ENCODE peak calls at places on chromosomes 2 and 18, in ten cellular contexts. One of them, this sample, is unnamed. For H3K36me3, the result is how much of the 10 kb centered on the place peaks cover.

GRCh38 chr2:42087137-42087856 is 39.5 kb downstream of the PKDCC start:
- DNase-seq in kidney epithelial cell: no peak
- DNase-seq in body of pancreas: no peak
- DNase-seq in mammary epithelial cell: no peak
- DNase-seq in adrenal gland: no peak
- DNase-seq in WERI-Rb-1: no peak
- DNase-seq in spleen: no peak
- DNase-seq in IMR-90: no peak
- DNase-seq in right lobe of liver: no peak
- DNase-seq in cardiac muscle cell: no peak
- DNase-seq in this sample: no peak

GRCh38 chr2:108270768-108271506 is 17.8 kb upstream of the SULT1C2 start:
- DNase-seq in body of pancreas: no peak
- DNase-seq in mammary epithelial cell: no peak
- DNase-seq in spleen: no peak
- DNase-seq in WERI-Rb-1: no peak
- DNase-seq in adrenal gland: no peak
- DNase-seq in kidney epithelial cell: no peak
- DNase-seq in cardiac muscle cell: no peak
- DNase-seq in IMR-90: no peak
- DNase-seq in right lobe of liver: peak
- DNase-seq in this sample: no peak

GRCh38 chr18:25798026-25798537 is 292.3 kb downstream of the SS18 start:
- DNase-seq in mammary epithelial cell: no peak
- DNase-seq in right lobe of liver: no peak
- DNase-seq in spleen: no peak
- DNase-seq in cardiac muscle cell: no peak
- DNase-seq in kidney epithelial cell: no peak
- DNase-seq in IMR-90: peak
- DNase-seq in adrenal gland: no peak
- DNase-seq in body of pancreas: no peak
- DNase-seq in WERI-Rb-1: no peak
- DNase-seq in this sample: no peak

GRCh38 chr2:68716948-68717661 is 17.5 kb upstream of the ARHGAP25 start:
- DNase-seq in WERI-Rb-1: no peak
- DNase-seq in mammary epithelial cell: no peak
- DNase-seq in right lobe of liver: no peak
- DNase-seq in adrenal gland: no peak
- DNase-seq in kidney epithelial cell: no peak
- DNase-seq in body of pancreas: no peak
- DNase-seq in cardiac muscle cell: no peak
- DNase-seq in spleen: no peak
- DNase-seq in IMR-90: no peak
- DNase-seq in this sample: no peak

GRCh38 chr2:33372940-33373553 is 103.4 kb upstream of the RASGRP3 start:
- DNase-seq in WERI-Rb-1: peak
- DNase-seq in cardiac muscle cell: peak
- DNase-seq in mammary epithelial cell: peak
- DNase-seq in body of pancreas: peak
- DNase-seq in kidney epithelial cell: no peak
- DNase-seq in IMR-90: peak
- DNase-seq in adrenal gland: no peak
- DNase-seq in spleen: no peak
- DNase-seq in right lobe of liver: no peak
- DNase-seq in this sample: peak

GRCh38 chr2:37618326-37618725 is 53.1 kb downstream of the CDC42EP3 start:
- DNase-seq in body of pancreas: no peak
- DNase-seq in mammary epithelial cell: no peak
- DNase-seq in cardiac muscle cell: no peak
- DNase-seq in IMR-90: no peak
- DNase-seq in adrenal gland: no peak
- DNase-seq in kidney epithelial cell: no peak
- DNase-seq in WERI-Rb-1: no peak
- DNase-seq in spleen: no peak
- DNase-seq in right lobe of liver: no peak
- DNase-seq in this sample: no peak

GRCh38 chr2:241122376-241123002 is 20.4 kb upstream of the MTERF4 start:
- DNase-seq in adrenal gland: no peak
- DNase-seq in IMR-90: no peak
- DNase-seq in kidney epithelial cell: no peak
- DNase-seq in mammary epithelial cell: no peak
- DNase-seq in WERI-Rb-1: no peak
- DNase-seq in cardiac muscle cell: no peak
- DNase-seq in spleen: no peak
- DNase-seq in body of pancreas: no peak
- DNase-seq in right lobe of liver: peak
- DNase-seq in this sample: no peak

GRCh38 chr2:109150559-109150958 is 21.6 kb downstream of the SH3RF3 start:
- DNase-seq in kidney epithelial cell: no peak
- DNase-seq in adrenal gland: no peak
- DNase-seq in cardiac muscle cell: no peak
- DNase-seq in mammary epithelial cell: no peak
- DNase-seq in body of pancreas: no peak
- DNase-seq in WERI-Rb-1: no peak
- DNase-seq in IMR-90: no peak
- DNase-seq in spleen: no peak
- DNase-seq in right lobe of liver: no peak
- DNase-seq in this sample: no peak

GRCh38 chr18:36809590-36810381 is 19.0 kb downstream of the TPGS2 start:
- DNase-seq in kidney epithelial cell: no peak
- DNase-seq in WERI-Rb-1: peak
- DNase-seq in adrenal gland: peak
- DNase-seq in right lobe of liver: no peak
- DNase-seq in body of pancreas: peak
- DNase-seq in mammary epithelial cell: peak
- DNase-seq in cardiac muscle cell: peak
- DNase-seq in IMR-90: peak
- DNase-seq in spleen: no peak
- DNase-seq in this sample: peak

GRCh38 chr2:85893428-85894258 is 4.9 kb upstream of the ST3GAL5 start:
- DNase-seq in mammary epithelial cell: peak
- DNase-seq in WERI-Rb-1: no peak
- DNase-seq in adrenal gland: no peak
- DNase-seq in kidney epithelial cell: no peak
- DNase-seq in spleen: no peak
- DNase-seq in body of pancreas: no peak
- DNase-seq in right lobe of liver: no peak
- DNase-seq in cardiac muscle cell: no peak
- DNase-seq in IMR-90: peak
- DNase-seq in this sample: no peak

GRCh38 chr2:65294701-65295100 is 67.1 kb downstream of the ACTR2 start:
- DNase-seq in right lobe of liver: no peak
- DNase-seq in mammary epithelial cell: no peak
- DNase-seq in adrenal gland: no peak
- DNase-seq in IMR-90: no peak
- DNase-seq in kidney epithelial cell: no peak
- DNase-seq in cardiac muscle cell: no peak
- DNase-seq in spleen: no peak
- DNase-seq in WERI-Rb-1: no peak
- DNase-seq in body of pancreas: no peak
- DNase-seq in this sample: no peak

GRCh38 chr2:112640800-112641675 is 4.7 kb upstream of the SLC20A1 start:
- DNase-seq in WERI-Rb-1: no peak
- DNase-seq in kidney epithelial cell: no peak
- DNase-seq in mammary epithelial cell: peak
- DNase-seq in IMR-90: peak
- DNase-seq in cardiac muscle cell: no peak
- DNase-seq in spleen: no peak
- DNase-seq in body of pancreas: no peak
- DNase-seq in adrenal gland: peak
- DNase-seq in right lobe of liver: no peak
- DNase-seq in this sample: no peak

GRCh38 chr2:223648755-223649154 is 46.6 kb upstream of the SCG2 start:
- DNase-seq in mammary epithelial cell: no peak
- DNase-seq in body of pancreas: no peak
- DNase-seq in cardiac muscle cell: no peak
- DNase-seq in WERI-Rb-1: no peak
- DNase-seq in adrenal gland: no peak
- DNase-seq in IMR-90: no peak
- DNase-seq in right lobe of liver: no peak
- DNase-seq in kidney epithelial cell: no peak
- DNase-seq in spleen: no peak
- DNase-seq in this sample: no peak

GRCh38 chr2:173880561-173880960 is 84.6 kb downstream of the SP3 start:
- DNase-seq in cardiac muscle cell: no peak
- DNase-seq in kidney epithelial cell: no peak
- DNase-seq in right lobe of liver: no peak
- DNase-seq in spleen: no peak
- DNase-seq in WERI-Rb-1: no peak
- DNase-seq in body of pancreas: no peak
- DNase-seq in adrenal gland: no peak
- DNase-seq in IMR-90: no peak
- DNase-seq in mammary epithelial cell: no peak
- DNase-seq in this sample: no peak

GRCh38 chr2:120261387-120262006 is 8.8 kb downstream of the RALB start:
- DNase-seq in adrenal gland: no peak
- DNase-seq in mammary epithelial cell: no peak
- DNase-seq in kidney epithelial cell: no peak
- DNase-seq in IMR-90: no peak
- DNase-seq in spleen: no peak
- DNase-seq in body of pancreas: no peak
- DNase-seq in cardiac muscle cell: no peak
- DNase-seq in right lobe of liver: no peak
- DNase-seq in WERI-Rb-1: no peak
- DNase-seq in this sample: no peak

GRCh38 chr18:48573632-48574293 is 34.9 kb downstream of the CTIF start:
- DNase-seq in IMR-90: no peak
- DNase-seq in cardiac muscle cell: no peak
- DNase-seq in body of pancreas: no peak
- DNase-seq in spleen: peak
- DNase-seq in adrenal gland: no peak
- DNase-seq in kidney epithelial cell: no peak
- DNase-seq in mammary epithelial cell: no peak
- DNase-seq in right lobe of liver: peak
- DNase-seq in WERI-Rb-1: peak
- DNase-seq in this sample: peak

GRCh38 chr2:214410128-214410775 is 602 bp upstream of the VWC2L start:
- DNase-seq in kidney epithelial cell: no peak
- DNase-seq in cardiac muscle cell: no peak
- DNase-seq in body of pancreas: no peak
- DNase-seq in right lobe of liver: no peak
- DNase-seq in mammary epithelial cell: peak
- DNase-seq in adrenal gland: no peak
- DNase-seq in WERI-Rb-1: no peak
- DNase-seq in IMR-90: no peak
- DNase-seq in spleen: no peak
- DNase-seq in this sample: no peak

GRCh38 chr2:42359304-42359749 is 1.7 kb downstream of the COX7A2L start:
- DNase-seq in kidney epithelial cell: no peak
- DNase-seq in right lobe of liver: no peak
- DNase-seq in mammary epithelial cell: peak
- DNase-seq in cardiac muscle cell: no peak
- DNase-seq in body of pancreas: no peak
- DNase-seq in spleen: no peak
- DNase-seq in adrenal gland: no peak
- DNase-seq in IMR-90: peak
- DNase-seq in WERI-Rb-1: no peak
- DNase-seq in this sample: no peak

GRCh38 chr2:227906991-227907390 is 35.6 kb downstream of the DAW1 start:
- DNase-seq in right lobe of liver: no peak
- DNase-seq in spleen: no peak
- DNase-seq in mammary epithelial cell: no peak
- DNase-seq in cardiac muscle cell: no peak
- DNase-seq in WERI-Rb-1: no peak
- DNase-seq in IMR-90: no peak
- DNase-seq in body of pancreas: no peak
- DNase-seq in adrenal gland: no peak
- DNase-seq in kidney epithelial cell: no peak
- DNase-seq in this sample: no peak
- H3K36me3 ChIP-seq in right lobe of liver: under half
- H3K36me3 ChIP-seq in spleen: under half
- H3K36me3 ChIP-seq in mammary epithelial cell: under half
- H3K36me3 ChIP-seq in cardiac muscle cell: under half
- H3K36me3 ChIP-seq in WERI-Rb-1: under half
- H3K36me3 ChIP-seq in IMR-90: under half
- H3K36me3 ChIP-seq in body of pancreas: under half
- H3K36me3 ChIP-seq in adrenal gland: under half
- H3K36me3 ChIP-seq in kidney epithelial cell: under half
- H3K36me3 ChIP-seq in this sample: under half

GRCh38 chr2:101832114-101832513 is 134.6 kb downstream of the MAP4K4 start:
- DNase-seq in cardiac muscle cell: no peak
- DNase-seq in IMR-90: no peak
- DNase-seq in right lobe of liver: no peak
- DNase-seq in kidney epithelial cell: no peak
- DNase-seq in adrenal gland: no peak
- DNase-seq in spleen: no peak
- DNase-seq in body of pancreas: no peak
- DNase-seq in WERI-Rb-1: no peak
- DNase-seq in mammary epithelial cell: no peak
- DNase-seq in this sample: no peak
- H3K36me3 ChIP-seq in cardiac muscle cell: under half
- H3K36me3 ChIP-seq in IMR-90: under half
- H3K36me3 ChIP-seq in right lobe of liver: under half
- H3K36me3 ChIP-seq in kidney epithelial cell: under half
- H3K36me3 ChIP-seq in adrenal gland: under half
- H3K36me3 ChIP-seq in spleen: half or more
- H3K36me3 ChIP-seq in body of pancreas: under half
- H3K36me3 ChIP-seq in WERI-Rb-1: half or more
- H3K36me3 ChIP-seq in mammary epithelial cell: half or more
- H3K36me3 ChIP-seq in this sample: under half

DNA sequence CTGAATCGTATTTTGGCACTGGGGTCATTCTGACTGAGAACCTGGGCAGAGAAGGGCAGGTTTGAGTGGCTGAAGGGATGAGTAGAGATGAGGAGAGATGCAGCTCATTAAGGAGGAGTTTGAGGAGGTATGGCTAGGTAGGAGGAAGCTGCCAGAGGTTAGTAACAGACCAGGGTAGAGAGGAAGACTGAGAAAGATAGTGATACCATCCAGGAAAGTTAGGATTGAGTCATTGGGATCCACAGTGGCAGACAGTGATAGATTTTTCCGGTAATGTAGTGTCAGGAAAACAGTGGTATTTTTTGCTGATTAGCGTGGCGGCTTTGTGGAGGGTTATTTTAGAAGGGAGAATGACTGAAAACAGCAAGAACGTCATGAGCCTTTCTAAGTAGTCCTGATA is 65.7 kb upstream of the STON1 start:
- DNase-seq in adrenal gland: no peak
- DNase-seq in IMR-90: no peak
- DNase-seq in right lobe of liver: no peak
- DNase-seq in cardiac muscle cell: no peak
- DNase-seq in spleen: no peak
- DNase-seq in kidney epithelial cell: no peak
- DNase-seq in WERI-Rb-1: no peak
- DNase-seq in mammary epithelial cell: no peak
- DNase-seq in body of pancreas: no peak
- DNase-seq in this sample: no peak
- H3K36me3 ChIP-seq in adrenal gland: half or more
- H3K36me3 ChIP-seq in IMR-90: under half
- H3K36me3 ChIP-seq in right lobe of liver: under half
- H3K36me3 ChIP-seq in cardiac muscle cell: under half
- H3K36me3 ChIP-seq in spleen: half or more
- H3K36me3 ChIP-seq in kidney epithelial cell: under half
- H3K36me3 ChIP-seq in WERI-Rb-1: half or more
- H3K36me3 ChIP-seq in mammary epithelial cell: under half
- H3K36me3 ChIP-seq in body of pancreas: under half
- H3K36me3 ChIP-seq in this sample: under half

DNA sequence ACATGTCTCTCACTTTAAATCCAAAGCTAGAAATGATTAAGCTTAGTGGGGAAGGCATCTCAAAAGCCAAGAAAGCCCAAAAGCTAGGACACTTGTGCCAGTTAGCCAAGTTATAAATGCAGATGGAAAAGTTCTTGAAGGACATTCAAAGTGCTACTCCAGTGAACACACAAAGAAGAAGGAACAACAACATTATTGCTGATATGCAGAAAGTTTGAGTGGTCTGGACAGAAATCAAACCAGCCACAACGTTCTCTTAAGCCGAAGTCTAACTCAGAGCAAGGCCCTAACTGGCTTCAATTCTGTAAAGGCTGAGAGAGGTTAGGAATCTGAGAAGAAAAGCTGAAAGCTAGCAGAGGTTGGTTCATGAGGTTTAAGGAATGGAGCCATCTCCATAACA is 49.0 kb downstream of the PPP4R1 start:
- DNase-seq in WERI-Rb-1: no peak
- DNase-seq in IMR-90: no peak
- DNase-seq in body of pancreas: no peak
- DNase-seq in cardiac muscle cell: no peak
- DNase-seq in spleen: no peak
- DNase-seq in mammary epithelial cell: no peak
- DNase-seq in adrenal gland: no peak
- DNase-seq in kidney epithelial cell: no peak
- DNase-seq in right lobe of liver: no peak
- DNase-seq in this sample: no peak
- H3K36me3 ChIP-seq in WERI-Rb-1: half or more
- H3K36me3 ChIP-seq in IMR-90: under half
- H3K36me3 ChIP-seq in body of pancreas: under half
- H3K36me3 ChIP-seq in cardiac muscle cell: half or more
- H3K36me3 ChIP-seq in spleen: half or more
- H3K36me3 ChIP-seq in mammary epithelial cell: half or more
- H3K36me3 ChIP-seq in adrenal gland: under half
- H3K36me3 ChIP-seq in kidney epithelial cell: under half
- H3K36me3 ChIP-seq in right lobe of liver: under half
- H3K36me3 ChIP-seq in this sample: under half